ENCODE peak calls at places on chromosome 15, in six cellular contexts. One of them, this sample, is unnamed. For H3K79me2, the result is how much of the 10 kb centered on the place peaks cover.

GRCh38 chr15:42092666-42093445 is 1.5 kb downstream of the PLA2G4D start:
- DNase-seq in GM23338: no peak
- DNase-seq in OCI-LY7: no peak
- DNase-seq in GM23248: no peak
- DNase-seq in neural progenitor cell: no peak
- DNase-seq in hepatocyte: no peak
- DNase-seq in this sample: no peak

GRCh38 chr15:51967583-51967982 is 4.0 kb downstream of the LEO1 start:
- DNase-seq in GM23338: no peak
- DNase-seq in OCI-LY7: no peak
- DNase-seq in GM23248: no peak
- DNase-seq in neural progenitor cell: no peak
- DNase-seq in hepatocyte: no peak
- DNase-seq in this sample: no peak

GRCh38 chr15:84747423-84748273 is 744 bp upstream of the ZNF592 start:
- DNase-seq in GM23338: peak
- DNase-seq in OCI-LY7: peak
- DNase-seq in GM23248: peak
- DNase-seq in neural progenitor cell: peak
- DNase-seq in hepatocyte: peak
- DNase-seq in this sample: no peak

GRCh38 chr15:84783493-84784251 is 33.5 kb upstream of the ALPK3 start:
- DNase-seq in GM23338: peak
- DNase-seq in OCI-LY7: no peak
- DNase-seq in GM23248: no peak
- DNase-seq in neural progenitor cell: no peak
- DNase-seq in hepatocyte: no peak
- DNase-seq in this sample: no peak

GRCh38 chr15:50126072-50126471 is 7.0 kb upstream of the ATP8B4 start:
- DNase-seq in GM23338: no peak
- DNase-seq in OCI-LY7: no peak
- DNase-seq in GM23248: no peak
- DNase-seq in neural progenitor cell: no peak
- DNase-seq in hepatocyte: no peak
- DNase-seq in this sample: no peak

GRCh38 chr15:99564221-99565030 is 1.4 kb upstream of the MEF2A start:
- DNase-seq in GM23338: no peak
- DNase-seq in OCI-LY7: peak
- DNase-seq in GM23248: peak
- DNase-seq in neural progenitor cell: peak
- DNase-seq in hepatocyte: peak
- DNase-seq in this sample: no peak

GRCh38 chr15:79185199-79185598 is 94.6 kb upstream of the RASGRF1 start:
- DNase-seq in GM23338: peak
- DNase-seq in OCI-LY7: peak
- DNase-seq in GM23248: peak
- DNase-seq in neural progenitor cell: peak
- DNase-seq in hepatocyte: no peak
- DNase-seq in this sample: peak

GRCh38 chr15:42918047-42918446 is 2.5 kb downstream of the TTBK2 start:
- DNase-seq in GM23338: no peak
- DNase-seq in OCI-LY7: peak
- DNase-seq in GM23248: no peak
- DNase-seq in neural progenitor cell: no peak
- DNase-seq in hepatocyte: no peak
- DNase-seq in this sample: peak

GRCh38 chr15:78959360-78959759 is 14.5 kb upstream of the CTSH start:
- DNase-seq in GM23338: no peak
- DNase-seq in OCI-LY7: no peak
- DNase-seq in GM23248: no peak
- DNase-seq in neural progenitor cell: no peak
- DNase-seq in hepatocyte: no peak
- DNase-seq in this sample: no peak

GRCh38 chr15:43406192-43406591 is 35.3 kb downstream of the TUBGCP4 start:
- DNase-seq in GM23338: no peak
- DNase-seq in OCI-LY7: no peak
- DNase-seq in GM23248: peak
- DNase-seq in neural progenitor cell: no peak
- DNase-seq in hepatocyte: no peak
- DNase-seq in this sample: no peak

GRCh38 chr15:67543348-67543718 is 830 bp downstream of the MAP2K5 start:
- DNase-seq in GM23338: no peak
- DNase-seq in OCI-LY7: no peak
- DNase-seq in GM23248: peak
- DNase-seq in neural progenitor cell: peak
- DNase-seq in hepatocyte: peak
- DNase-seq in this sample: no peak

GRCh38 chr15:67117356-67117755 is 52.0 kb downstream of the SMAD3 start:
- DNase-seq in GM23338: no peak
- DNase-seq in OCI-LY7: no peak
- DNase-seq in GM23248: peak
- DNase-seq in neural progenitor cell: no peak
- DNase-seq in hepatocyte: no peak
- DNase-seq in this sample: no peak

GRCh38 chr15:101036189-101036588 is 117.0 kb downstream of the LRRK1 start:
- DNase-seq in GM23338: no peak
- DNase-seq in OCI-LY7: no peak
- DNase-seq in GM23248: no peak
- DNase-seq in neural progenitor cell: no peak
- DNase-seq in hepatocyte: no peak
- DNase-seq in this sample: no peak

GRCh38 chr15:101042320-101042719 is 123.2 kb downstream of the LRRK1 start:
- DNase-seq in GM23338: no peak
- DNase-seq in OCI-LY7: no peak
- DNase-seq in GM23248: no peak
- DNase-seq in neural progenitor cell: no peak
- DNase-seq in hepatocyte: no peak
- DNase-seq in this sample: no peak

GRCh38 chr15:101038327-101039003 is 119.3 kb downstream of the LRRK1 start:
- DNase-seq in GM23338: no peak
- DNase-seq in OCI-LY7: no peak
- DNase-seq in GM23248: no peak
- DNase-seq in neural progenitor cell: no peak
- DNase-seq in hepatocyte: no peak
- DNase-seq in this sample: no peak

GRCh38 chr15:101037090-101037830 is 118.1 kb downstream of the LRRK1 start:
- DNase-seq in GM23338: no peak
- DNase-seq in OCI-LY7: no peak
- DNase-seq in GM23248: no peak
- DNase-seq in neural progenitor cell: no peak
- DNase-seq in hepatocyte: no peak
- DNase-seq in this sample: no peak

GRCh38 chr15:101039461-101039860 is 120.3 kb downstream of the LRRK1 start:
- DNase-seq in GM23338: no peak
- DNase-seq in OCI-LY7: no peak
- DNase-seq in GM23248: no peak
- DNase-seq in neural progenitor cell: no peak
- DNase-seq in hepatocyte: no peak
- DNase-seq in this sample: no peak
- H3K79me2 ChIP-seq in GM23338: under half
- H3K79me2 ChIP-seq in OCI-LY7: under half
- H3K79me2 ChIP-seq in GM23248: under half
- H3K79me2 ChIP-seq in neural progenitor cell: under half
- H3K79me2 ChIP-seq in hepatocyte: under half
- H3K79me2 ChIP-seq in this sample: under half

GRCh38 chr15:57495037-57495436 is 96.7 kb upstream of the MYZAP start:
- DNase-seq in GM23338: no peak
- DNase-seq in OCI-LY7: peak
- DNase-seq in GM23248: no peak
- DNase-seq in neural progenitor cell: no peak
- DNase-seq in hepatocyte: no peak
- DNase-seq in this sample: peak

GRCh38 chr15:57495554-57496235 is 96.0 kb upstream of the MYZAP start:
- DNase-seq in GM23338: no peak
- DNase-seq in OCI-LY7: no peak
- DNase-seq in GM23248: no peak
- DNase-seq in neural progenitor cell: no peak
- DNase-seq in hepatocyte: peak
- DNase-seq in this sample: no peak

GRCh38 chr15:57494575-57494974 is 97.1 kb upstream of the MYZAP start:
- DNase-seq in GM23338: no peak
- DNase-seq in OCI-LY7: no peak
- DNase-seq in GM23248: no peak
- DNase-seq in neural progenitor cell: no peak
- DNase-seq in hepatocyte: no peak
- DNase-seq in this sample: no peak

GRCh38 chr15:57496594-57496945 is 95.1 kb upstream of the MYZAP start:
- DNase-seq in GM23338: no peak
- DNase-seq in OCI-LY7: no peak
- DNase-seq in GM23248: no peak
- DNase-seq in neural progenitor cell: no peak
- DNase-seq in hepatocyte: no peak
- DNase-seq in this sample: no peak

DNA sequence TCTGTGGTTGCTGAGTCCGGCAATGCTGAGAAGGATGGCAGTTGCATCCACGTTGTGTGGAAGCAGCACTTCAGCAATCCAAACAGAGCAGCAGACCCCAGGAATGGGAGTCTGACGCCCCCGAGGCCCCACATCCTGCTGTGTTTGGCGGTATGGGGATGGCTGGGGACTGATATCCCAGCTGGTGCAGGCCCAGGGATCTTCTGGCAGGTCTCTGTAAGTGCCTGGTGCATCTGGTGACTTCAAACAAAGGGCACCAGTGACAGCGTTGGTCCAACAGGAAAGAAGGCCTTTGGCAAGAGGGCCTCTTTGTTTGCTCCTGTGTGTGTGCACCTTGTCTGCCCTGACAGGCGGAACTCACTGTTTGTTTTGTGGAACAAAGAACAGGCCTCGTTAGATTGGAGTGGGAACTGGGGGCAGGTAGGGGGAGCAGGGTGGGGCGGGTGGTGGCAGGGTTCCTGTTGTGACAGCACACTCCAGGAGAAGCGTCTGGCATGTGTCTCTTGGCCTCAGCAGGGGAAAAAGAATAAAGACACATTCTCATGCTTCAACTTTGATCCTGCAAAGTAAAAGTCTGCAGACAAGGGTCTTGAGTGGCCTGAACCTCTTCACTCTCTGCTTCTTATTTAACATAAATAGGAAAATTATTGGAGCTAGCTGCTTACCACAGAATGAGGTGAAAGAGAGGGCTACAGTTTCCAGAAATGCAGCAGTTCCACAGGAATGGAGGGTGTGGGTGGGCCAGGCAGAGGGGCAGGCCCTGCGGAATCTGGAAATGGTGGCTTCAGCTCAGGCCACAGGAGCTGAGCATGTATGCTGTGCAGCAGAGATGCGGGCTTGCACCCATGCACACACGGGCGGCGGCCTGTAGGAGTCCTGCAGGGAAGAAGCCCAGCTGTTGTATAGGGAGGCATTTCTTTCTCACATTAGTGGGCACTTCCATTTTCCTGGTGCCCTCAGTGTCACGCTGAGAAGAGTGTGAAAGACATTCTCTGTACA is 94.5 kb upstream of the MYZAP start:
- DNase-seq in GM23338: no peak
- DNase-seq in OCI-LY7: no peak
- DNase-seq in GM23248: no peak
- DNase-seq in neural progenitor cell: no peak
- DNase-seq in hepatocyte: peak
- DNase-seq in this sample: no peak
- TF ChIP-seq EZH2phosphoT487 in GM23338: no peak
- TF ChIP-seq EZH2phosphoT487 in OCI-LY7: no peak
- TF ChIP-seq EZH2phosphoT487 in GM23248: no peak
- TF ChIP-seq EZH2phosphoT487 in neural progenitor cell: no peak
- TF ChIP-seq EZH2phosphoT487 in hepatocyte: no peak
- TF ChIP-seq EZH2phosphoT487 in this sample: no peak

GRCh38 chr15:58390118-58390517 is 41.7 kb upstream of the LIPC start:
- DNase-seq in GM23338: no peak
- DNase-seq in OCI-LY7: no peak
- DNase-seq in GM23248: no peak
- DNase-seq in neural progenitor cell: no peak
- DNase-seq in hepatocyte: no peak
- DNase-seq in this sample: no peak

GRCh38 chr15:58391088-58391487 is 40.7 kb upstream of the LIPC start:
- DNase-seq in GM23338: no peak
- DNase-seq in OCI-LY7: no peak
- DNase-seq in GM23248: no peak
- DNase-seq in neural progenitor cell: no peak
- DNase-seq in hepatocyte: no peak
- DNase-seq in this sample: no peak

GRCh38 chr15:58393196-58393790 is 38.5 kb upstream of the LIPC start:
- DNase-seq in GM23338: no peak
- DNase-seq in OCI-LY7: no peak
- DNase-seq in GM23248: no peak
- DNase-seq in neural progenitor cell: peak
- DNase-seq in hepatocyte: peak
- DNase-seq in this sample: no peak

GRCh38 chr15:58392611-58393161 is 39.1 kb upstream of the LIPC start:
- DNase-seq in GM23338: no peak
- DNase-seq in OCI-LY7: no peak
- DNase-seq in GM23248: no peak
- DNase-seq in neural progenitor cell: no peak
- DNase-seq in hepatocyte: peak
- DNase-seq in this sample: no peak

DNA sequence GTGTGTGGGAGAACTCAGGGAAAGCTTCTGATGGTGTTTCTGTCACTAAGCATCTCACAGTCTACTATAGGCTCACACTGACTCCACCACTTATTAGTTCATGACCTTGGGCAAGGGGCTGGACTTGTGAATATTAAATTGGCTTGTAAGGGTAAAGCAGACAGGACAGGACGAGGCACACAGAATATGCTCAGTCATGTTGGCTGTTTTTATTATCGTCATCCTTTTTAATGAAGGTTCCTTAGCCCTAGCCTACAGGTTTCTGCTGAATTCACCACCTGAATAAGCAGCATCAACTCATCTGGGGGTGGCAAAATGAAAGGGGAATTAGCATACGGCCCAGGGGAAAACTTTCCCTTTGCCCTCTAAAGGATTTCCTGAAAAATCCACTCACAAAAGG is 39.6 kb upstream of the LIPC start:
- DNase-seq in GM23338: no peak
- DNase-seq in OCI-LY7: no peak
- DNase-seq in GM23248: no peak
- DNase-seq in neural progenitor cell: no peak
- DNase-seq in hepatocyte: no peak
- DNase-seq in this sample: no peak
- H3K27ac ChIP-seq in GM23338: no peak
- H3K27ac ChIP-seq in OCI-LY7: no peak
- H3K27ac ChIP-seq in GM23248: no peak
- H3K27ac ChIP-seq in neural progenitor cell: no peak
- H3K27ac ChIP-seq in hepatocyte: peak
- H3K27ac ChIP-seq in this sample: no peak

GRCh38 chr15:92647467-92648163 is 8.0 kb downstream of the FAM174B start:
- DNase-seq in GM23338: peak
- DNase-seq in OCI-LY7: no peak
- DNase-seq in GM23248: no peak
- DNase-seq in neural progenitor cell: peak
- DNase-seq in hepatocyte: no peak
- DNase-seq in this sample: no peak
- H3K79me2 ChIP-seq in GM23338: half or more
- H3K79me2 ChIP-seq in OCI-LY7: under half
- H3K79me2 ChIP-seq in GM23248: under half
- H3K79me2 ChIP-seq in neural progenitor cell: half or more
- H3K79me2 ChIP-seq in hepatocyte: half or more
- H3K79me2 ChIP-seq in this sample: half or more

DNA sequence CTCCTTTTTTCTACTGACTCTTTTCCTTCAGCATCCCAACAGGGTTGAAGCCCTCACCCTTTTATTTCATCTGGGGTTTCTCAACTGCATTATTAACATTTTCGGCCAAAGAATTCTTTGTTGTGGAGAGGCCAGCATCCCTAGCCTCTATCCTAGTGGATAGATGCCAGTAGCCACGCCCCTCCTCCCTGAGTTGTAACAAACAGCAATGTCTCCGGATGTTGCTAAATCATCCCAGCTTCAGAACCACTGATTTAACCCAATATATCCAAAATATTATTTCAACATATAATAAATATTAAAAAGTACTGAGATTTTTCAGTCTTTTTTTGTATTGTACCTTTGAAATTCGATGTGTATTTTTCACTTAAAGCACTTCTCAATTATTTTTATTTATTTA is 2.0 kb upstream of the RNF111 start:
- DNase-seq in GM23338: peak
- DNase-seq in OCI-LY7: no peak
- DNase-seq in GM23248: peak
- DNase-seq in neural progenitor cell: peak
- DNase-seq in hepatocyte: peak
- DNase-seq in this sample: no peak
- TF ChIP-seq EZH2phosphoT487 in GM23338: no peak
- TF ChIP-seq EZH2phosphoT487 in OCI-LY7: no peak
- TF ChIP-seq EZH2phosphoT487 in GM23248: no peak
- TF ChIP-seq EZH2phosphoT487 in neural progenitor cell: no peak
- TF ChIP-seq EZH2phosphoT487 in hepatocyte: no peak
- TF ChIP-seq EZH2phosphoT487 in this sample: no peak